ENCODE peak calls at places on chromosomes 1 and 21, in eight cellular contexts. O, U, D, P, A, E, J and M are unnamed samples.

GRCh38 chr1:59052194-59052593 is 244.7 kb upstream of the FGGY start:
- DNase-seq in O (no peak), U (no peak), D (no peak), P (no peak), A (no peak), E (no peak), J (no peak), M (no peak)

GRCh38 chr1:60972841-60973364 is 109.5 kb upstream of the NFIA start:
- DNase-seq in O (no peak), U (no peak), D (no peak), P (no peak), A (peak; percentile 7), E (peak; percentile 69), J (peak; percentile 76), M (no peak)

GRCh38 chr21:35923971-35924370 is 136.4 kb downstream of the SETD4 start:
- DNase-seq in O (no peak), U (no peak), D (no peak), P (no peak), A (no peak), E (no peak), J (no peak), M (no peak)

GRCh38 chr21:44057960-44058651 is 46.0 kb downstream of the TRAPPC10 start:
- DNase-seq in O (no peak), U (no peak), D (no peak), P (no peak), A (no peak), E (no peak), J (peak; percentile 46), M (no peak)

GRCh38 chr1:68010094-68010493 is 40.3 kb downstream of the DIRAS3 start:
- DNase-seq in O (no peak), U (no peak), D (peak; percentile 40), P (no peak), A (no peak), E (peak; percentile 45), J (peak; percentile 47), M (no peak)

GRCh38 chr1:239952348-239953307 is 139.1 kb upstream of the FMN2 start:
- DNase-seq in O (no peak), U (no peak), D (peak; percentile 60), P (no peak), A (peak; percentile 89), E (peak; percentile 13), J (no peak), M (no peak)

GRCh38 chr21:45299026-45299863 is 11.6 kb upstream of the POFUT2 start:
- DNase-seq in O (peak; percentile 8), U (peak; percentile 17), D (no peak), P (no peak), A (peak; percentile 32), E (no peak), J (no peak), M (no peak)

GRCh38 chr1:13642306-13643004 is 57.5 kb upstream of the PRDM2 start:
- DNase-seq in O (no peak), U (no peak), D (no peak), P (no peak), A (no peak), E (no peak), J (no peak), M (no peak)

GRCh38 chr1:119617751-119618691 is 30.0 kb downstream of the ZNF697 start:
- DNase-seq in O (no peak), U (no peak), D (no peak), P (no peak), A (no peak), E (no peak), J (peak; percentile 17), M (no peak)

GRCh38 chr1:179021873-179022272 is 3.8 kb upstream of the FAM20B start:
- DNase-seq in O (no peak), U (no peak), D (no peak), P (no peak), A (no peak), E (no peak), J (peak; percentile 51), M (no peak)

DNA sequence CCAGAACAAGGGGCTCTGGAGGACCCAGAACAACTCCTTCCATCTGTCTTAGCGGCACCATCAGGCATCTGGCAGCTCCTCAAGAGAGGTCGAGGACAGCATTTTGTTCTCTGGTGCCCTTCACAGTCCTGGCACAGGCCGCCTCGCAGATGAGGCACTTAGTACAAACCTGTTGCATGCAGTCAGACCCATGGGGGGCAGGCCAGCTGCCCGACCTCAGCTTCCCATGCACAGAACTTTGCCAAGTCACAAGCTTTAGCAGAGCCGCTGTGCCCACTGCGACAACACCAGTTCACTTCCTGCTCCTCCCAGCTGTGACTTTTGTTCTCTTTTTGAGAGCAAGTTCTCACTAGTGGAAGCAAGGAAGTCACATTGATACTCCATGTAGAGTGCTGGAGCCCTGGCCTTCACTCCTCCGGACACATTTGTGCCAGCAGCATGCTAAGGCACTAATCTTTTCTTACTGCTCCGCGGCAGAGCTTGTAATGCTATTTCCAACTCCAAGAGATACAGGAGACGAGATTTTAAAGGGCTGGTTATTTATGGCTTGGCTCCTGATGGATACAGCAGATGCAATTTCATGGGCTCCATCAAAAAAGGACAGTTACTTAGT is 44.6 kb downstream of the HMGB4 start:
- DNase-seq in O (no peak), U (no peak), D (no peak), P (no peak), A (peak; percentile 36), E (no peak), J (no peak), M (no peak)
- H3K27ac ChIP-seq in O (no peak overlapping the region), U (no peak overlapping the region), D (no peak overlapping the region), P (no peak overlapping the region), A (no peak overlapping the region), E (no peak overlapping the region), J (no peak overlapping the region), M (no peak overlapping the region)

DNA sequence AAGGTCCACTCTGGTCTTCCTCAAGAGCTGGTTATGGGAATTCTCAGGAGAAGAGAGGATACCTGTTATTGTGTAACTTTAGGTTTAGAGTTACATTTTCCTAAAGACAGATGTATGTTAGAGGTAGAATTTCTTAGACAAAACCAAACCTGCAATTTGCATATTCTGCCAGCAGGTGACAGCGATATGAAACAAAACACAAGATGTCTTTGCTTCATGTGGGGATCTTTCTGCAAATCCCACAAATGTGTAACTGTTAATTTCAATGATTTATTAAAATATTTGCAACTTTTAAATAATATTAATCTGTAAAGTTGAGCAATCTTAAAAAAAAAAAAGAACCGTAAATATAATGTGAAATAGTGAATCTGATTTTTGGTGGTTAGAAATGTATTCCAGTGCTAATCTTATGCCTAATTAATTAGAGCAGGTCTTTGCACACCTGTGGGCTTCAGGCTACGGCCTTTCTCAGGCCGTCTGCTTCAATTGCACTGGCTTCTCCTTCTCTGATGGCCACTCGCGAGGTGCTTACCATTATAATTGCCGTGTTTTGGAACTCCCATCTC is 33.4 kb downstream of the FAM78B start:
- DNase-seq in O (no peak), U (no peak), D (peak; percentile 52), P (no peak), A (peak; percentile 63), E (no peak), J (no peak), M (peak; percentile 2)
- TF ChIP-seq CTCF in O (no peak), U (no peak), D (peak; percentile 73), P (no peak), A (peak; percentile 84), E (no peak), J (peak; percentile 18), M (peak; percentile 76)

GRCh38 chr1:47674189-47674588 is 236.3 kb downstream of the FOXD2 start:
- DNase-seq in O (no peak), U (no peak), D (no peak), P (no peak), A (no peak), E (no peak), J (no peak), M (no peak)

GRCh38 chr1:47675047-47675675 is 237.3 kb downstream of the FOXD2 start:
- DNase-seq in O (no peak), U (no peak), D (no peak), P (no peak), A (peak; percentile 47), E (no peak), J (no peak), M (no peak)

GRCh38 chr1:47676311-47677054 is 238.6 kb downstream of the FOXD2 start:
- DNase-seq in O (no peak), U (no peak), D (no peak), P (no peak), A (peak; percentile 41), E (no peak), J (no peak), M (no peak)

GRCh38 chr1:47677241-47677940 is 239.5 kb downstream of the FOXD2 start:
- DNase-seq in O (no peak), U (no peak), D (no peak), P (no peak), A (peak; percentile 44), E (no peak), J (no peak), M (no peak)

GRCh38 chr1:47675721-47676120 is 237.9 kb downstream of the FOXD2 start:
- DNase-seq in O (no peak), U (no peak), D (no peak), P (no peak), A (peak; percentile 55), E (no peak), J (no peak), M (no peak)
- H3K27ac ChIP-seq in O (no peak overlapping the region), U (no peak overlapping the region), D (no peak overlapping the region), P (no peak overlapping the region), A (no peak overlapping the region), E (no peak overlapping the region), J (no peak overlapping the region), M (no peak overlapping the region)

DNA sequence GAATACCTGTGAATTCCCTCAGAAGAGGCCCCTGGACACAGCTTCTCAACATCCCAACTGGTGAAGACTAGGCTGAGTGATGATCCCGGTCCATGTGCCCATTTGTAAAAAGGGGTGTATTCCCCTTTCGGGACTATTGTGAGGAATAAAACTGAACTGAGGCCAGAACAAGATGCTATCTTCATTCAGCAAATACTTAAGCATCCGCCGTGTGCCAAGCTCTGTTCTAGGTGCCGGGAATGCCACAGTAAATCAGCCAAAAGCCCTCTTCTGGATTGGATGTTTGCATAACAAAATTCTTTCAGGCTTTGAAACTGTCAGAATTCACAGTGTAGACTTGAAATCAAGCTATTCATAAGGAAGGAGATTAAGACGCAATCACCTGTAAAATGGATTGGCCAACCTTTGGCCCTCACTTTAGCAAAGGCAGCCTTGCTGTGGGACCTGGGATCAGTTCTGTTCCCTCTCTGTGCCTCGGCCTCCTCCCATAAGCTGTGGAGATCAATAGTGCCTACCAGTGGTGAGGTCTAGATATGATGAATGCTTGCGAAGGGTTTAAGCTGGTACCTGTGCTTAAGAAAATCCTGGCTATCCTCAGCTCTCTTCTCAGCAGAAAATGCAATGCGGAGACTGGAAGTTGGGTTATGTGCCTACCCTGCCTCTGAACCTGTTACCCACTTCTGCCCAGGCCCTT is 1.8 kb downstream of the ALPL start:
- DNase-seq in O (no peak), U (no peak), D (no peak), P (no peak), A (no peak), E (no peak), J (no peak), M (no peak)
- TF ChIP-seq CTCF in O (no peak), U (no peak), D (peak; percentile 57), P (no peak), A (peak; percentile 57), E (no peak), J (no peak), M (no peak)

GRCh38 chr1:44030606-44031050 is 634 bp downstream of the SLC6A9 start:
- DNase-seq in O (peak; percentile 56), U (peak; percentile 57), D (peak; percentile 77), P (peak; percentile 22), A (peak; percentile 90), E (peak; percentile 34), J (peak; percentile 34), M (no peak)
- H3K27ac ChIP-seq in O (peak overlapping the region; percentile 25), U (peak overlapping the region; percentile 94), D (peak overlapping the region; percentile 98), P (peak overlapping the region; percentile 90), A (peak overlapping the region; percentile 93), E (peak overlapping the region; percentile 96), J (peak overlapping the region; percentile 36), M (peak overlapping the region; percentile 76)